ENCODE peak calls at places on chromosomes 4 and X, in six cellular contexts. Q is progenitor cell of endocrine pancreas, O is A549, Z is stomach, I is astrocyte of the spinal cord, T is IMR-90. X is an unnamed sample.

GRCh38 chr4:156953951-156954350 is 17.6 kb downstream of the PDGFC start:
- DNase-seq in O (no peak), Z (no peak), Q (no peak), T (no peak), I (no peak), X (no peak)

GRCh38 chr4:71882113-71882512 is 98.2 kb upstream of the GC start:
- DNase-seq in Q (no peak), Z (no peak), I (no peak), O (no peak), T (no peak), X (peak)

GRCh38 chrX:56226980-56227379 is 5.2 kb upstream of the KLF8 start:
- DNase-seq in I (no peak), O (no peak), T (no peak), Q (no peak), Z (no peak), X (no peak)

GRCh38 chr4:18022572-18023039 is 1.1 kb upstream of the LCORL start:
- DNase-seq in T (peak), Z (no peak), O (no peak), I (peak), Q (no peak), X (no peak)

GRCh38 chrX:49710744-49711319 is 15.0 kb upstream of the PAGE1 start:
- DNase-seq in Q (no peak), T (no peak), I (no peak), O (no peak), Z (no peak), X (no peak)

GRCh38 chrX:134174273-134174660 is 62.7 kb upstream of the CCDC160 start:
- DNase-seq in Q (no peak), I (no peak), O (no peak), Z (no peak), T (no peak), X (no peak)

GRCh38 chr4:54971474-54971950 is 153.9 kb downstream of the KDR start:
- DNase-seq in O (peak), T (peak), I (peak), Q (no peak), Z (no peak), X (no peak)

GRCh38 chr4:105683038-105683437 is 25.5 kb downstream of the INTS12 start:
- DNase-seq in I (no peak), T (no peak), Q (no peak), O (no peak), Z (peak), X (no peak)

GRCh38 chr4:19987746-19988145 is 264.0 kb upstream of the SLIT2 start:
- DNase-seq in Q (no peak), I (peak), Z (no peak), O (no peak), T (peak), X (no peak)

GRCh38 chr4:7466904-7467303 is 32.2 kb upstream of the PSAPL1 start:
- DNase-seq in T (no peak), I (no peak), Q (no peak), O (no peak), Z (no peak), X (no peak)

GRCh38 chr4:109079177-109079576 is 223.3 kb downstream of the COL25A1 start:
- DNase-seq in Q (no peak), Z (no peak), I (no peak), O (no peak), T (peak), X (no peak)

GRCh38 chr4:173357939-173358338 is 12.8 kb upstream of the SAP30 start:
- DNase-seq in T (no peak), I (no peak), Q (no peak), O (no peak), Z (no peak), X (no peak)

GRCh38 chr4:94889961-94890360 is 132.2 kb downstream of the BMPR1B start:
- DNase-seq in Q (no peak), Z (no peak), I (peak), T (peak), O (no peak), X (no peak)

GRCh38 chrX:79084923-79085322 is 59.6 kb upstream of the GPR174 start:
- DNase-seq in T (no peak), Z (no peak), Q (no peak), O (no peak), I (no peak), X (no peak)

GRCh38 chrX:104351173-104351769 is 96.5 kb upstream of the ESX1 start:
- DNase-seq in Z (no peak), Q (no peak), I (peak), T (peak), O (peak), X (no peak)

GRCh38 chr4:102429553-102429952 is 71.6 kb upstream of the NFKB1 start:
- DNase-seq in Z (no peak), T (peak), I (peak), O (peak), Q (no peak), X (no peak)

GRCh38 chrX:48021026-48021900 is 14.5 kb downstream of the SPACA5 start:
- DNase-seq in O (peak), Z (peak), I (peak), T (peak), Q (peak), X (peak)

GRCh38 chrX:107674480-107675364 is 46.4 kb downstream of the PRPS1 start:
- DNase-seq in O (no peak), I (peak), Q (no peak), T (no peak), Z (peak), X (no peak)

GRCh38 chr4:184838249-184839074 is 12.7 kb upstream of the ACSL1 start:
- DNase-seq in I (no peak), Z (no peak), Q (no peak), T (peak), O (peak), X (no peak)

GRCh38 chr4:159360549-159360948 is 257.7 kb downstream of the RAPGEF2 start:
- DNase-seq in T (peak), Z (no peak), O (no peak), Q (no peak), I (peak), X (no peak)

GRCh38 chr4:25847329-25847728 is 15.5 kb downstream of the SEL1L3 start:
- DNase-seq in Z (no peak), I (no peak), Q (no peak), T (peak), O (no peak), X (no peak)

GRCh38 chr4:26197018-26197779 is 123.6 kb upstream of the RBPJ start:
- DNase-seq in I (peak), O (peak), Z (peak), T (peak), Q (no peak), X (no peak)

GRCh38 chr4:87425711-87426110 is 3.3 kb downstream of the NUDT9 start:
- DNase-seq in T (no peak), Q (no peak), I (no peak), Z (no peak), O (no peak), X (no peak)

GRCh38 chrX:104136241-104137019 is 20.4 kb downstream of the SLC25A53 start:
- DNase-seq in O (peak), I (peak), Q (peak), T (peak), Z (peak), X (no peak)

GRCh38 chr4:128517739-128518510 is 230.3 kb upstream of the PGRMC2 start:
- DNase-seq in Q (no peak), O (peak), Z (peak), T (peak), I (peak), X (no peak)

GRCh38 chr4:154004450-154004849 is 215.6 kb upstream of the SFRP2 start:
- DNase-seq in T (no peak), I (no peak), O (no peak), Z (no peak), Q (no peak), X (no peak)

GRCh38 chr4:71711044-71711984 is 72.6 kb downstream of the GC start:
- DNase-seq in I (no peak), Z (no peak), O (no peak), Q (no peak), T (no peak), X (no peak)

GRCh38 chr4:165472943-165473676 is 94.3 kb downstream of the CPE start:
- DNase-seq in I (peak), Q (no peak), T (no peak), Z (no peak), O (no peak), X (no peak)

GRCh38 chr4:148302416-148302815 is 139.8 kb downstream of the NR3C2 start:
- DNase-seq in I (no peak), Q (no peak), Z (no peak), T (no peak), O (no peak), X (no peak)

DNA sequence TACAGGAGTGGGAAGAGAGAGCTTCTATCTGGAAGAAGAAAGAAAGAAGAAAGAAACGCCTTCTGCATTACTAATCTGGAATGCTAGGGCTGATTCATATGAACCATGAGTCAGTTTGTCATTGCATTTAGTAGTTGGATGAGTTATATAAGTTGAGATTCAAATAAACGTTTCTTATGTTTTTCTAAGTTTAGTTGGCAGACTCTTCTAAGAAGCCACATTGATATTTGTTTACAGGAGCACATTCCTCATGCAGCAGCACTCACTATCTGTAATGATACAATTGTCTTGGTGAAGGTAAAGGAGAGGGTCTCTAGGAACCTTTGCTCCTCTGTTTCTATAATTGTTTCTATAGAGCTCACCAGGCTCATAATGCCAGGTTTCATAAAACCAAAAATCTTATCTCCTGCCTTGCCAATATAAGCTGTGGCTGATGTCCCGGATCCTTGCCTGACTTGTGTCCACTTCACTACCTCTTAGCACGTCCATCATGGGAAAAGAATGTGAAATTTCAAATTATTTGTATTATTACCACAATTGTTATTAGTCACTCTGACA is 39.5 kb downstream of the HOPX start:
- DNase-seq in Z (no peak), Q (no peak), T (peak), I (peak), O (peak), X (no peak)
- TF ChIP-seq CTCF in Z (no peak), Q (no peak), T (peak), I (peak), O (no peak), X (no peak)

DNA sequence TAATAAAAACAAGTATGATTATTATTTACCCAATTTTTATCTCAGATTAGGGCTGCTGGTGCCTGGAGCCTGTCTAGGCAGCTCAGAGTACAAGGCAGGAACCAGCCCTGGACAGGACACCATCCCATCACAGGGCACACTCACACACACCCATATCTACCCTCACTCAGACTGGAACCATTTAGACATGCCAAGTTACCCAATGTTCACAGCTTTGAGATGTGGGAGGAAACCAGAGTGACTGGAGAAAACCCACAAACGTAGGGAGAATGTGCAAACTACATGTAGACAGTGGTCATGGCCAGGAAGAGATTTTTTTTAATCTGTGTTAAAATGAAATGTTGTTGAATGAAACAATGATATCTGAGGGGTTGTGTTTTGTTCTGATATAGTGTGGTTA is 35.7 kb upstream of the ADGRA3 start:
- DNase-seq in Q (no peak), O (no peak), Z (no peak), T (no peak), I (no peak), X (no peak)
- TF ChIP-seq CTCF in Q (no peak), O (no peak), Z (no peak), T (no peak), I (no peak), X (no peak)

GRCh38 chr4:932713-933070 is 432 bp downstream of the TMEM175 start:
- DNase-seq in O (no peak), I (no peak), T (peak), Q (no peak), Z (no peak), X (no peak)
- TF ChIP-seq CTCF in O (no peak), I (no peak), T (peak), Q (peak), Z (no peak), X (no peak)

GRCh38 chrX:85051627-85052026 is 48.0 kb downstream of the APOOL start:
- DNase-seq in O (no peak), T (no peak), Q (no peak), Z (no peak), I (no peak), X (no peak)

GRCh38 chrX:85052207-85052606 is 48.5 kb downstream of the APOOL start:
- DNase-seq in T (peak), Z (no peak), Q (no peak), I (no peak), O (no peak), X (no peak)

GRCh38 chrX:85052636-85053343 is 49.1 kb downstream of the APOOL start:
- DNase-seq in O (no peak), Z (no peak), T (peak), I (peak), Q (no peak), X (no peak)
- TF ChIP-seq CTCF in O (peak), Z (no peak), T (peak), I (peak), Q (peak), X (no peak)

GRCh38 chrX:150202641-150203248 is 160.4 kb upstream of the MAMLD1 start:
- DNase-seq in Q (no peak), I (no peak), Z (no peak), T (peak), O (no peak), X (no peak)

GRCh38 chrX:150205011-150205410 is 158.1 kb upstream of the MAMLD1 start:
- DNase-seq in Z (peak), O (no peak), I (no peak), T (no peak), Q (no peak), X (no peak)

GRCh38 chrX:150201841-150202240 is 161.3 kb upstream of the MAMLD1 start:
- DNase-seq in T (no peak), Q (no peak), O (no peak), Z (no peak), I (peak), X (no peak)

GRCh38 chrX:150201391-150201790 is 161.7 kb upstream of the MAMLD1 start:
- DNase-seq in Q (no peak), I (no peak), O (no peak), T (no peak), Z (no peak), X (no peak)

DNA sequence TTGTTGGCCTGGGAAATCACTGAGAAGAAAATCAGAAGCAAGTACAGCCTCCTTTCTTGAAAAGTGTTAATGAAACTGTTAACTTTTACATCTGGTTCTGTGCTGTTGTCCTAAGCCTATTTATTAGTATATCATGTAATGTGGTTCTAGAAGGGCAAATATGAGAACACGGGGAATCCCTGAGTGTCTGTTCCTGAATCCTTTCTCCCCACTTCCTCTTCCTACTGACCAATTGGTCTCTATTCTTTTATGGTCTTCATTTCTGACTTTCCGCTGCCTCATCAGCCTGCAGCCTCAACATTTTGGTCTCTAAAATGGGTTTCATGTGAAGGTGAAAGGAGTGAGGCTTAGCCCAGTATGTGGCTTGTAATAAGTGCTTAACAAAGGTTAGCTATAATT is 159.9 kb upstream of the MAMLD1 start:
- DNase-seq in Q (no peak), T (no peak), Z (no peak), O (no peak), I (no peak), X (no peak)
- TF ChIP-seq CTCF in Q (no peak), T (no peak), Z (no peak), O (no peak), I (no peak), X (no peak)

GRCh38 chr4:150581206-150581605 is 745 bp upstream of the MAB21L2 start:
- DNase-seq in Q (no peak), Z (no peak), I (no peak), O (no peak), T (no peak), X (no peak)
- TF ChIP-seq CTCF in Q (no peak), Z (no peak), I (no peak), O (no peak), T (no peak), X (no peak)

GRCh38 chr4:81131563-81131962 is 83.5 kb downstream of the PRKG2 start:
- DNase-seq in T (no peak), Q (no peak), Z (no peak), O (no peak), I (no peak), X (no peak)
- TF ChIP-seq CTCF in T (no peak), Q (no peak), Z (no peak), O (no peak), I (no peak), X (no peak)

GRCh38 chr4:21474195-21474594 is 474.4 kb downstream of the KCNIP4 start:
- DNase-seq in O (no peak), T (no peak), I (no peak), Z (no peak), Q (no peak), X (no peak)
- TF ChIP-seq CTCF in O (no peak), T (no peak), I (no peak), Z (no peak), Q (no peak), X (no peak)

X was measured in mesothelial cell of epicardium.